ENCODE peak calls at places on chromosomes 5 and 9, in eight cellular contexts. One of them, this sample, is unnamed.

GRCh38 chr9:132638240-132638639 is 31.5 kb downstream of the DDX31 start:
- DNase-seq in A549: no peak
- DNase-seq in Peyer's patch: no peak
- DNase-seq in heart left ventricle: no peak
- DNase-seq in lower leg skin: no peak
- DNase-seq in GM12878: no peak
- DNase-seq in breast epithelium: no peak
- DNase-seq in uterus: no peak
- DNase-seq in this sample: no peak

GRCh38 chr5:158431369-158432029 is 572.6 kb upstream of the CLINT1 start:
- DNase-seq in uterus: peak; percentile 51
- DNase-seq in GM12878: no peak
- DNase-seq in heart left ventricle: no peak
- DNase-seq in breast epithelium: no peak
- DNase-seq in Peyer's patch: no peak
- DNase-seq in A549: no peak
- DNase-seq in lower leg skin: peak; percentile 49
- DNase-seq in this sample: no peak

GRCh38 chr5:156383510-156383909 is 56.5 kb downstream of the SGCD start:
- DNase-seq in lower leg skin: no peak
- DNase-seq in A549: no peak
- DNase-seq in uterus: no peak
- DNase-seq in GM12878: no peak
- DNase-seq in breast epithelium: no peak
- DNase-seq in heart left ventricle: no peak
- DNase-seq in Peyer's patch: no peak
- DNase-seq in this sample: no peak

GRCh38 chr9:70411141-70411929 is 3.1 kb downstream of the KLF9 start:
- DNase-seq in uterus: peak; percentile 72
- DNase-seq in Peyer's patch: peak; percentile 81
- DNase-seq in heart left ventricle: peak; percentile 75
- DNase-seq in lower leg skin: peak; percentile 70
- DNase-seq in A549: no peak
- DNase-seq in breast epithelium: no peak
- DNase-seq in GM12878: no peak
- DNase-seq in this sample: peak; percentile 81

GRCh38 chr9:37839491-37840461 is 39.2 kb downstream of the DCAF10 start:
- DNase-seq in lower leg skin: no peak
- DNase-seq in heart left ventricle: no peak
- DNase-seq in Peyer's patch: no peak
- DNase-seq in breast epithelium: no peak
- DNase-seq in A549: no peak
- DNase-seq in GM12878: no peak
- DNase-seq in uterus: no peak
- DNase-seq in this sample: no peak

GRCh38 chr9:124499214-124499613 is 8.0 kb downstream of the NR5A1 start:
- DNase-seq in breast epithelium: no peak
- DNase-seq in uterus: no peak
- DNase-seq in A549: no peak
- DNase-seq in heart left ventricle: no peak
- DNase-seq in lower leg skin: no peak
- DNase-seq in Peyer's patch: no peak
- DNase-seq in GM12878: no peak
- DNase-seq in this sample: no peak

GRCh38 chr9:75993434-75993833 is 103.0 kb downstream of the PCSK5 start:
- DNase-seq in heart left ventricle: no peak
- DNase-seq in GM12878: no peak
- DNase-seq in breast epithelium: no peak
- DNase-seq in A549: peak; percentile 81
- DNase-seq in lower leg skin: no peak
- DNase-seq in Peyer's patch: no peak
- DNase-seq in uterus: no peak
- DNase-seq in this sample: no peak

GRCh38 chr9:137128158-137129088 is 10.5 kb upstream of the GRIN1 start:
- DNase-seq in lower leg skin: no peak
- DNase-seq in A549: no peak
- DNase-seq in Peyer's patch: no peak
- DNase-seq in heart left ventricle: no peak
- DNase-seq in GM12878: no peak
- DNase-seq in breast epithelium: no peak
- DNase-seq in uterus: no peak
- DNase-seq in this sample: no peak

GRCh38 chr5:55226934-55227737 is at the start of gene MCIDAS:
- DNase-seq in A549: peak; percentile 84
- DNase-seq in uterus: no peak
- DNase-seq in Peyer's patch: peak; percentile 67
- DNase-seq in GM12878: no peak
- DNase-seq in heart left ventricle: no peak
- DNase-seq in breast epithelium: no peak
- DNase-seq in lower leg skin: no peak
- DNase-seq in this sample: peak; percentile 81

GRCh38 chr5:92838253-92838652 is 742.8 kb downstream of the NR2F1-AS1 start:
- DNase-seq in uterus: no peak
- DNase-seq in A549: peak; percentile 50
- DNase-seq in GM12878: no peak
- DNase-seq in lower leg skin: no peak
- DNase-seq in Peyer's patch: no peak
- DNase-seq in breast epithelium: no peak
- DNase-seq in heart left ventricle: no peak
- DNase-seq in this sample: no peak

GRCh38 chr5:173231381-173231766 is 3.6 kb downstream of the NKX2-5 start:
- DNase-seq in uterus: no peak
- DNase-seq in breast epithelium: no peak
- DNase-seq in GM12878: no peak
- DNase-seq in lower leg skin: no peak
- DNase-seq in Peyer's patch: peak; percentile 27
- DNase-seq in heart left ventricle: peak; percentile 33
- DNase-seq in A549: no peak
- DNase-seq in this sample: no peak

GRCh38 chr5:149410721-149411432 is 31.8 kb upstream of the IL17B start:
- DNase-seq in GM12878: no peak
- DNase-seq in lower leg skin: no peak
- DNase-seq in A549: no peak
- DNase-seq in heart left ventricle: no peak
- DNase-seq in breast epithelium: no peak
- DNase-seq in Peyer's patch: no peak
- DNase-seq in uterus: no peak
- DNase-seq in this sample: no peak
- TF ChIP-seq POLR2A in GM12878: no peak
- TF ChIP-seq POLR2A in lower leg skin: no peak
- TF ChIP-seq POLR2A in A549: no peak
- TF ChIP-seq POLR2A in heart left ventricle: no peak
- TF ChIP-seq POLR2A in breast epithelium: no peak
- TF ChIP-seq POLR2A in Peyer's patch: no peak
- TF ChIP-seq POLR2A in uterus: no peak
- TF ChIP-seq POLR2A in this sample: no peak

GRCh38 chr9:133822439-133823065 is 84.4 kb upstream of the SARDH start:
- DNase-seq in heart left ventricle: no peak
- DNase-seq in uterus: no peak
- DNase-seq in GM12878: peak; percentile 36
- DNase-seq in Peyer's patch: peak; percentile 59
- DNase-seq in breast epithelium: no peak
- DNase-seq in lower leg skin: no peak
- DNase-seq in A549: no peak
- DNase-seq in this sample: no peak
- TF ChIP-seq POLR2A in heart left ventricle: no peak
- TF ChIP-seq POLR2A in uterus: no peak
- TF ChIP-seq POLR2A in GM12878: peak; percentile 17
- TF ChIP-seq POLR2A in Peyer's patch: no peak
- TF ChIP-seq POLR2A in breast epithelium: no peak
- TF ChIP-seq POLR2A in lower leg skin: no peak
- TF ChIP-seq POLR2A in A549: no peak
- TF ChIP-seq POLR2A in this sample: no peak

DNA sequence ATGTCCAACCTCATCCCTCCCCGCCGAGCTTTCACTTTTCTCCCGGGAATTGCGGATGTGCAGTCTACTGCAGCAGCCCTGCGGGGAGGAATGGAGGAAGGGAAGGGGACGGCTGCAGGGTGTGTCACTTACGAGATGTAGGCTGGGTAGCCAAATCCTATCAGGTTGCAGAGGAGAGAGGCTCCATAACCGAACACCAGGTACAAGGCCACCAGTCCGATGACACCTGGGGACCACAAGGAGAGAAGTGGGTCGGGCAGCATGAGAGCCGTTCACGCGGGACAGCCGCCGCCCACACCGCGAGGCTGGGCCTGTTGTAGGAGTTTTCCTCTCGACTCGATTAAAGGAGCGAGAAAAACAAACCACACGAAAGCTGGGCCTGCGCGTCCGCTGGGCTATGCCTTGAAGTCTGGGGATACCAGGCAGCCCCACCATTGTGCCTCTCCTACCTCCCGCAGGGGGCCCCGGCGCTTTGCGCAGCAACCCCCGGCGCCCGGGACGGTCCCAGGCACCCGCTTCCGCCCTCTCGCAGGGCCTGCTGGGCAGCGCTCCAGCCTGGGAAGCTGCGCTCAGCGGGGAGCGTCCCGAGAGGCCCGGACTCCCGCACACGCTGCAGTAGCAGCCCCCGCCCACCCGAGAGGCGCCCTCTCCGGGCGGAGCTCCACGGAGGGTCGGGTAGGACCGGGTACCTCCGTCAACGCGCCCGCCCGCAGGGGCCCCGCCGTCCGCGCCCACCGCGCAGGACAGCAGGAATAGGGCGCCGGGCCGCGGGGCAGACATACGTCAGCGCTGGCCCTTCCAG is 795 bp downstream of the REEP5 start:
- DNase-seq in breast epithelium: no peak
- DNase-seq in lower leg skin: peak; percentile 58
- DNase-seq in uterus: peak; percentile 57
- DNase-seq in heart left ventricle: peak; percentile 83
- DNase-seq in Peyer's patch: peak; percentile 81
- DNase-seq in GM12878: no peak
- DNase-seq in A549: peak; percentile 69
- DNase-seq in this sample: peak; percentile 63
- TF ChIP-seq POLR2A in breast epithelium: peak; percentile 17
- TF ChIP-seq POLR2A in lower leg skin: no peak
- TF ChIP-seq POLR2A in uterus: peak; percentile 8
- TF ChIP-seq POLR2A in heart left ventricle: no peak
- TF ChIP-seq POLR2A in Peyer's patch: no peak
- TF ChIP-seq POLR2A in GM12878: peak; percentile 5
- TF ChIP-seq POLR2A in A549: peak; percentile 31
- TF ChIP-seq POLR2A in this sample: peak; percentile 26

GRCh38 chr5:180332861-180333260 is 20.3 kb downstream of the GFPT2 start:
- DNase-seq in Peyer's patch: no peak
- DNase-seq in heart left ventricle: no peak
- DNase-seq in GM12878: no peak
- DNase-seq in A549: no peak
- DNase-seq in lower leg skin: no peak
- DNase-seq in uterus: no peak
- DNase-seq in breast epithelium: no peak
- DNase-seq in this sample: no peak
- TF ChIP-seq POLR2A in Peyer's patch: no peak
- TF ChIP-seq POLR2A in heart left ventricle: no peak
- TF ChIP-seq POLR2A in GM12878: no peak
- TF ChIP-seq POLR2A in A549: no peak
- TF ChIP-seq POLR2A in lower leg skin: no peak
- TF ChIP-seq POLR2A in uterus: no peak
- TF ChIP-seq POLR2A in breast epithelium: no peak
- TF ChIP-seq POLR2A in this sample: no peak

GRCh38 chr5:160020969-160021368 is 12.0 kb downstream of the TTC1 start:
- DNase-seq in A549: no peak
- DNase-seq in lower leg skin: no peak
- DNase-seq in Peyer's patch: no peak
- DNase-seq in heart left ventricle: no peak
- DNase-seq in uterus: no peak
- DNase-seq in breast epithelium: no peak
- DNase-seq in GM12878: no peak
- DNase-seq in this sample: no peak

GRCh38 chr5:160023883-160024635 is 15.1 kb downstream of the TTC1 start:
- DNase-seq in lower leg skin: no peak
- DNase-seq in A549: no peak
- DNase-seq in breast epithelium: no peak
- DNase-seq in uterus: no peak
- DNase-seq in heart left ventricle: no peak
- DNase-seq in Peyer's patch: no peak
- DNase-seq in GM12878: no peak
- DNase-seq in this sample: no peak

GRCh38 chr5:160020266-160020770 is 11.4 kb downstream of the TTC1 start:
- DNase-seq in lower leg skin: no peak
- DNase-seq in A549: no peak
- DNase-seq in breast epithelium: no peak
- DNase-seq in heart left ventricle: no peak
- DNase-seq in Peyer's patch: no peak
- DNase-seq in GM12878: no peak
- DNase-seq in uterus: no peak
- DNase-seq in this sample: no peak

DNA sequence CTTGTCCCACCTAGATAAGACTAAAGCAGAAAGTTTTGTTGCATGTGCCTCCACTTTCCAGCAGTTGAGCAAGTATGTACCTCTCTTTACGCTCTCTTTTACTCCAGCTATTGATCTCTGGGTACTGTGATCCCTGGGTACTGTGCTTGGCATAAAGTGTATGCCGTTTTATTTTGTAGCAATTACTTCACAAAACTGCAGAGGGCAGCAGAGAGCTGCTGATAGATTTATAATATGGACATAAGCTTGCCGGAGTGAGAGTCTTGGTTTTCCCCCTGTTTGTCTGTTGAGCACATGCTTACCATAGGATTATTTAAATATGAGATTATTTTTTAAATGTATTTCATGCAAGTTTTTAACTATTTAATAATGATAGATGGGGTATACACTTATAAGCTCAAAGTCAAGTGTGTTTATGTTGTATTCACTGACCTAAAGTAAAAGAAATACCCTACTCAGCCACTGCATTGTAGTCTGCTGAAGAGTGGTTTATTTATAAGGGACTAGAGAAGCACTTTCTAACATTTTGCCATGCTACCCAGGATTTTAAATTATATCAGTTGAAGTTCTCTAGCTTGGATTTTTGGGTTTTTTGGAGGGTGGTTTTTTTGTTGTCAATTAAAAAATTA is 13.0 kb downstream of the TTC1 start:
- DNase-seq in breast epithelium: no peak
- DNase-seq in lower leg skin: peak; percentile 71
- DNase-seq in GM12878: peak; percentile 28
- DNase-seq in heart left ventricle: no peak
- DNase-seq in Peyer's patch: peak; percentile 72
- DNase-seq in A549: peak; percentile 58
- DNase-seq in uterus: peak; percentile 42
- DNase-seq in this sample: peak; percentile 26
- TF ChIP-seq POLR2A in breast epithelium: no peak
- TF ChIP-seq POLR2A in lower leg skin: no peak
- TF ChIP-seq POLR2A in GM12878: no peak
- TF ChIP-seq POLR2A in heart left ventricle: no peak
- TF ChIP-seq POLR2A in Peyer's patch: no peak
- TF ChIP-seq POLR2A in A549: no peak
- TF ChIP-seq POLR2A in uterus: no peak
- TF ChIP-seq POLR2A in this sample: no peak